ENCODE peak calls at places on chromosomes 4 and X, in eight cellular contexts. One of them, this sample, is unnamed.

GRCh38 chrX:47146121-47146935 is 1.3 kb downstream of the RBM10 start:
- DNase-seq in RWPE2: no peak
- DNase-seq in retinal pigment epithelial cell: no peak
- DNase-seq in left lung: no peak
- DNase-seq in mammary epithelial cell: no peak
- DNase-seq in AG09309: no peak
- DNase-seq in transverse colon: peak
- DNase-seq in MM.1S: no peak
- DNase-seq in this sample: no peak

GRCh38 chrX:49260221-49260985 is 4.1 kb downstream of the FOXP3 start:
- DNase-seq in RWPE2: no peak
- DNase-seq in left lung: no peak
- DNase-seq in retinal pigment epithelial cell: no peak
- DNase-seq in AG09309: no peak
- DNase-seq in MM.1S: no peak
- DNase-seq in transverse colon: no peak
- DNase-seq in mammary epithelial cell: no peak
- DNase-seq in this sample: no peak

GRCh38 chr4:6706173-6706572 is 3.5 kb downstream of the MRFAP1L1 start:
- DNase-seq in RWPE2: no peak
- DNase-seq in transverse colon: no peak
- DNase-seq in retinal pigment epithelial cell: no peak
- DNase-seq in MM.1S: no peak
- DNase-seq in left lung: no peak
- DNase-seq in AG09309: no peak
- DNase-seq in mammary epithelial cell: no peak
- DNase-seq in this sample: no peak

GRCh38 chr4:105306158-105306781 is 159.6 kb downstream of the TET2 start:
- DNase-seq in mammary epithelial cell: peak
- DNase-seq in AG09309: no peak
- DNase-seq in RWPE2: no peak
- DNase-seq in retinal pigment epithelial cell: no peak
- DNase-seq in transverse colon: no peak
- DNase-seq in MM.1S: peak
- DNase-seq in left lung: no peak
- DNase-seq in this sample: no peak

GRCh38 chrX:107935664-107936433 is 46.3 kb downstream of the TEX13B start:
- DNase-seq in RWPE2: no peak
- DNase-seq in left lung: no peak
- DNase-seq in MM.1S: no peak
- DNase-seq in AG09309: no peak
- DNase-seq in retinal pigment epithelial cell: no peak
- DNase-seq in mammary epithelial cell: peak
- DNase-seq in transverse colon: no peak
- DNase-seq in this sample: peak

GRCh38 chr4:149735796-149736195 is 79.8 kb downstream of the IQCM start:
- DNase-seq in MM.1S: no peak
- DNase-seq in mammary epithelial cell: peak
- DNase-seq in AG09309: no peak
- DNase-seq in RWPE2: no peak
- DNase-seq in retinal pigment epithelial cell: no peak
- DNase-seq in left lung: no peak
- DNase-seq in transverse colon: no peak
- DNase-seq in this sample: no peak

GRCh38 chrX:63784346-63784901 is 590 bp downstream of the ARHGEF9 start:
- DNase-seq in transverse colon: peak
- DNase-seq in left lung: no peak
- DNase-seq in MM.1S: no peak
- DNase-seq in retinal pigment epithelial cell: no peak
- DNase-seq in AG09309: no peak
- DNase-seq in mammary epithelial cell: no peak
- DNase-seq in RWPE2: no peak
- DNase-seq in this sample: no peak

GRCh38 chrX:148649145-148649645 is 148.8 kb downstream of the AFF2 start:
- DNase-seq in mammary epithelial cell: peak
- DNase-seq in MM.1S: no peak
- DNase-seq in transverse colon: no peak
- DNase-seq in RWPE2: no peak
- DNase-seq in left lung: no peak
- DNase-seq in retinal pigment epithelial cell: no peak
- DNase-seq in AG09309: no peak
- DNase-seq in this sample: no peak

GRCh38 chr4:128979934-128980333 is 113.4 kb downstream of the SCLT1 start:
- DNase-seq in transverse colon: no peak
- DNase-seq in retinal pigment epithelial cell: peak
- DNase-seq in MM.1S: no peak
- DNase-seq in mammary epithelial cell: peak
- DNase-seq in RWPE2: no peak
- DNase-seq in left lung: no peak
- DNase-seq in AG09309: peak
- DNase-seq in this sample: peak

GRCh38 chr4:146835096-146835495 is 110.6 kb downstream of the TTC29 start:
- DNase-seq in transverse colon: no peak
- DNase-seq in retinal pigment epithelial cell: no peak
- DNase-seq in RWPE2: no peak
- DNase-seq in mammary epithelial cell: no peak
- DNase-seq in left lung: no peak
- DNase-seq in AG09309: no peak
- DNase-seq in MM.1S: no peak
- DNase-seq in this sample: no peak

GRCh38 chrX:140712413-140713173 is 3.0 kb downstream of the LINC00632 start:
- DNase-seq in mammary epithelial cell: no peak
- DNase-seq in MM.1S: no peak
- DNase-seq in RWPE2: no peak
- DNase-seq in transverse colon: peak
- DNase-seq in retinal pigment epithelial cell: peak
- DNase-seq in left lung: peak
- DNase-seq in AG09309: no peak
- DNase-seq in this sample: no peak

GRCh38 chr4:102263024-102263787 is 82.1 kb downstream of the SLC39A8 start:
- DNase-seq in AG09309: peak
- DNase-seq in left lung: no peak
- DNase-seq in MM.1S: peak
- DNase-seq in transverse colon: no peak
- DNase-seq in mammary epithelial cell: peak
- DNase-seq in RWPE2: no peak
- DNase-seq in retinal pigment epithelial cell: peak
- DNase-seq in this sample: peak

GRCh38 chr4:7297881-7298280 is 105.5 kb downstream of the SORCS2 start:
- DNase-seq in retinal pigment epithelial cell: no peak
- DNase-seq in transverse colon: no peak
- DNase-seq in RWPE2: no peak
- DNase-seq in left lung: peak
- DNase-seq in mammary epithelial cell: no peak
- DNase-seq in AG09309: no peak
- DNase-seq in MM.1S: no peak
- DNase-seq in this sample: no peak

GRCh38 chr4:140947507-140947906 is 185.8 kb downstream of the RNF150 start:
- DNase-seq in MM.1S: no peak
- DNase-seq in RWPE2: no peak
- DNase-seq in AG09309: no peak
- DNase-seq in mammary epithelial cell: peak
- DNase-seq in retinal pigment epithelial cell: no peak
- DNase-seq in transverse colon: peak
- DNase-seq in left lung: no peak
- DNase-seq in this sample: no peak

GRCh38 chr4:38574559-38575333 is 89.3 kb upstream of the KLF3 start:
- DNase-seq in transverse colon: peak
- DNase-seq in AG09309: no peak
- DNase-seq in retinal pigment epithelial cell: no peak
- DNase-seq in RWPE2: no peak
- DNase-seq in mammary epithelial cell: no peak
- DNase-seq in MM.1S: no peak
- DNase-seq in left lung: no peak
- DNase-seq in this sample: no peak

GRCh38 chr4:122591196-122591595 is 29.7 kb downstream of the IL21 start:
- DNase-seq in AG09309: no peak
- DNase-seq in left lung: no peak
- DNase-seq in RWPE2: no peak
- DNase-seq in MM.1S: no peak
- DNase-seq in mammary epithelial cell: no peak
- DNase-seq in transverse colon: no peak
- DNase-seq in retinal pigment epithelial cell: no peak
- DNase-seq in this sample: no peak

GRCh38 chr4:139184129-139184528 is 7.1 kb upstream of the ELF2 start:
- DNase-seq in transverse colon: no peak
- DNase-seq in mammary epithelial cell: no peak
- DNase-seq in RWPE2: no peak
- DNase-seq in left lung: no peak
- DNase-seq in AG09309: no peak
- DNase-seq in MM.1S: peak
- DNase-seq in retinal pigment epithelial cell: no peak
- DNase-seq in this sample: no peak

GRCh38 chr4:56731857-56732256 is 50.8 kb upstream of the HOPX start:
- DNase-seq in AG09309: no peak
- DNase-seq in MM.1S: no peak
- DNase-seq in retinal pigment epithelial cell: no peak
- DNase-seq in transverse colon: peak
- DNase-seq in RWPE2: no peak
- DNase-seq in left lung: peak
- DNase-seq in mammary epithelial cell: no peak
- DNase-seq in this sample: no peak

GRCh38 chr4:109434007-109434792 is 585 bp downstream of the SEC24B start:
- DNase-seq in MM.1S: peak
- DNase-seq in mammary epithelial cell: peak
- DNase-seq in retinal pigment epithelial cell: no peak
- DNase-seq in transverse colon: peak
- DNase-seq in AG09309: no peak
- DNase-seq in left lung: no peak
- DNase-seq in RWPE2: no peak
- DNase-seq in this sample: no peak

GRCh38 chr4:15953625-15954024 is 9.3 kb downstream of the FGFBP2 start:
- DNase-seq in MM.1S: no peak
- DNase-seq in RWPE2: no peak
- DNase-seq in left lung: no peak
- DNase-seq in mammary epithelial cell: no peak
- DNase-seq in retinal pigment epithelial cell: no peak
- DNase-seq in AG09309: no peak
- DNase-seq in transverse colon: no peak
- DNase-seq in this sample: no peak

GRCh38 chr4:67988986-67989385 is 25.7 kb upstream of the TMPRSS11A start:
- DNase-seq in AG09309: no peak
- DNase-seq in MM.1S: no peak
- DNase-seq in left lung: no peak
- DNase-seq in retinal pigment epithelial cell: no peak
- DNase-seq in RWPE2: no peak
- DNase-seq in mammary epithelial cell: peak
- DNase-seq in transverse colon: no peak
- DNase-seq in this sample: no peak

GRCh38 chr4:56874166-56874565 is 33.5 kb upstream of the REST start:
- DNase-seq in RWPE2: no peak
- DNase-seq in left lung: no peak
- DNase-seq in MM.1S: no peak
- DNase-seq in transverse colon: peak
- DNase-seq in mammary epithelial cell: no peak
- DNase-seq in AG09309: no peak
- DNase-seq in retinal pigment epithelial cell: no peak
- DNase-seq in this sample: no peak

GRCh38 chrX:110125435-110125834 is 122.5 kb downstream of the TMEM164 start:
- DNase-seq in retinal pigment epithelial cell: no peak
- DNase-seq in mammary epithelial cell: no peak
- DNase-seq in transverse colon: no peak
- DNase-seq in AG09309: no peak
- DNase-seq in RWPE2: no peak
- DNase-seq in left lung: no peak
- DNase-seq in MM.1S: no peak
- DNase-seq in this sample: no peak
- TF ChIP-seq CTCF in retinal pigment epithelial cell: peak
- TF ChIP-seq CTCF in mammary epithelial cell: peak
- TF ChIP-seq CTCF in transverse colon: no peak
- TF ChIP-seq CTCF in AG09309: peak
- TF ChIP-seq CTCF in RWPE2: peak
- TF ChIP-seq CTCF in left lung: no peak
- TF ChIP-seq CTCF in MM.1S: no peak
- TF ChIP-seq CTCF in this sample: no peak

DNA sequence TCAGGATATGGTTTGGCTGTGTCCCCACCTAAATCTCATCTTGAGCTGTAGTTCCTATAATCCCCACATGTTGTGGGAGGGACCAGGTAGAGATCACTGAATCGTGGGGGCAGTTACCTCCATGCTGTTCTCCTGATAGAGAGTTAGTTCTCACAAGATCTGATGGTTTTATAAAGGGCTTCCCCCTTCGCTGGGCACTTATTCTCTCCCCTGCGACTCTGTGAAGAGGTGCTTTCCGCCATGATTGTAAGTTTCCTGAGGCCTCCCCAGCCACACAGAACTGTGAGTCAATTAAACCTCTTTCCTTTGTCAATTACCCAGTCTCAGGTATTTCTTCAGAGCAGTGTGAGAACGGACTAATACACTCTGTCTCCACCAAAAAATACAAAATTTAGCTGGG is 291.9 kb downstream of the BCOR start:
- DNase-seq in AG09309: no peak
- DNase-seq in transverse colon: no peak
- DNase-seq in left lung: no peak
- DNase-seq in RWPE2: no peak
- DNase-seq in MM.1S: no peak
- DNase-seq in mammary epithelial cell: no peak
- DNase-seq in retinal pigment epithelial cell: no peak
- DNase-seq in this sample: no peak
- H3K4me3 ChIP-seq in AG09309: no peak
- H3K4me3 ChIP-seq in transverse colon: no peak
- H3K4me3 ChIP-seq in left lung: no peak
- H3K4me3 ChIP-seq in RWPE2: no peak
- H3K4me3 ChIP-seq in MM.1S: no peak
- H3K4me3 ChIP-seq in mammary epithelial cell: no peak
- H3K4me3 ChIP-seq in retinal pigment epithelial cell: no peak
- H3K4me3 ChIP-seq in this sample: no peak

GRCh38 chrX:72021975-72022374 is 109.7 kb downstream of the RTL5 start:
- DNase-seq in MM.1S: no peak
- DNase-seq in retinal pigment epithelial cell: no peak
- DNase-seq in left lung: no peak
- DNase-seq in transverse colon: no peak
- DNase-seq in mammary epithelial cell: no peak
- DNase-seq in RWPE2: no peak
- DNase-seq in AG09309: no peak
- DNase-seq in this sample: no peak
- TF ChIP-seq CTCF in MM.1S: peak
- TF ChIP-seq CTCF in retinal pigment epithelial cell: peak
- TF ChIP-seq CTCF in left lung: peak
- TF ChIP-seq CTCF in transverse colon: peak
- TF ChIP-seq CTCF in mammary epithelial cell: peak
- TF ChIP-seq CTCF in RWPE2: peak
- TF ChIP-seq CTCF in AG09309: peak
- TF ChIP-seq CTCF in this sample: peak

GRCh38 chr4:53321151-53321987 is 44.5 kb downstream of the SCFD2 start:
- DNase-seq in AG09309: peak
- DNase-seq in left lung: no peak
- DNase-seq in transverse colon: no peak
- DNase-seq in retinal pigment epithelial cell: peak
- DNase-seq in MM.1S: no peak
- DNase-seq in mammary epithelial cell: peak
- DNase-seq in RWPE2: no peak
- DNase-seq in this sample: no peak

GRCh38 chr4:53322696-53323095 is 43.2 kb downstream of the SCFD2 start:
- DNase-seq in left lung: no peak
- DNase-seq in AG09309: no peak
- DNase-seq in RWPE2: no peak
- DNase-seq in retinal pigment epithelial cell: no peak
- DNase-seq in transverse colon: no peak
- DNase-seq in mammary epithelial cell: no peak
- DNase-seq in MM.1S: no peak
- DNase-seq in this sample: no peak

GRCh38 chr4:53326535-53326934 is 39.3 kb downstream of the SCFD2 start:
- DNase-seq in transverse colon: no peak
- DNase-seq in RWPE2: no peak
- DNase-seq in AG09309: no peak
- DNase-seq in retinal pigment epithelial cell: no peak
- DNase-seq in left lung: no peak
- DNase-seq in MM.1S: no peak
- DNase-seq in mammary epithelial cell: no peak
- DNase-seq in this sample: no peak

GRCh38 chr4:53321988-53322289 is 43.9 kb downstream of the SCFD2 start:
- DNase-seq in transverse colon: no peak
- DNase-seq in MM.1S: no peak
- DNase-seq in mammary epithelial cell: no peak
- DNase-seq in AG09309: no peak
- DNase-seq in RWPE2: no peak
- DNase-seq in retinal pigment epithelial cell: no peak
- DNase-seq in left lung: no peak
- DNase-seq in this sample: no peak
- H3K4me3 ChIP-seq in transverse colon: no peak
- H3K4me3 ChIP-seq in MM.1S: no peak
- H3K4me3 ChIP-seq in mammary epithelial cell: no peak
- H3K4me3 ChIP-seq in AG09309: no peak
- H3K4me3 ChIP-seq in RWPE2: no peak
- H3K4me3 ChIP-seq in retinal pigment epithelial cell: peak
- H3K4me3 ChIP-seq in left lung: no peak
- H3K4me3 ChIP-seq in this sample: no peak